ENCODE peak calls at places on chromosome 18, in six cellular contexts. D is stimulated activated CD4-positive, alpha-beta T cell treated with anti-CD3 and anti-CD28 coated beads, Interleukin-4, amount 100 ng/mL, for 48 hours; O is ascending aorta; N is stimulated activated CD8-positive, alpha-beta memory T cell treated with anti-CD3 and anti-CD28 coated beads, Interleukin-15, amount 100 ng/mL, for 4 hours; Z is astrocyte; J is psoas muscle. E is an unnamed sample.

GRCh38 chr18:7066965-7067555 is 50.5 kb downstream of the LAMA1 start:
- DNase-seq in O (no peak), Z (no peak), J (no peak), N (no peak), D (no peak), E (no peak)

GRCh38 chr18:37408676-37409305 is 156.8 kb downstream of the CELF4 start:
- DNase-seq in Z (no peak), N (no peak), O (no peak), J (no peak), D (no peak), E (no peak)

GRCh38 chr18:57931038-57931437 is 113.0 kb upstream of the NEDD4L start:
- DNase-seq in O (no peak), Z (no peak), J (no peak), N (no peak), D (no peak), E (no peak)

GRCh38 chr18:72672364-72673151 is 128.4 kb upstream of the CBLN2 start:
- DNase-seq in Z (peak), D (no peak), N (no peak), J (no peak), O (no peak), E (no peak)

GRCh38 chr18:36392163-36392887 is 94.8 kb downstream of the FHOD3 start:
- DNase-seq in N (no peak), Z (peak), O (peak), J (no peak), D (no peak), E (no peak)

GRCh38 chr18:53984021-53984420 is 240.4 kb downstream of the MBD2 start:
- DNase-seq in D (no peak), J (no peak), O (no peak), N (no peak), Z (no peak), E (no peak)

GRCh38 chr18:10057808-10058791 is 144.3 kb downstream of the VAPA start:
- DNase-seq in D (no peak), Z (peak), O (no peak), N (no peak), J (no peak), E (no peak)

GRCh38 chr18:12679183-12679786 is 21.4 kb upstream of the SPIRE1 start:
- DNase-seq in N (no peak), Z (no peak), D (no peak), O (peak), J (peak), E (no peak)

GRCh38 chr18:79393626-79394401 is 1.9 kb upstream of the NFATC1 start:
- DNase-seq in Z (peak), N (no peak), J (peak), O (peak), D (no peak), E (peak)

GRCh38 chr18:48868468-48869466 is 82.0 kb downstream of the SMAD7 start:
- DNase-seq in O (no peak), D (peak), N (peak), Z (no peak), J (no peak), E (peak)

GRCh38 chr18:43081396-43081795 is 34.1 kb downstream of the RIT2 start:
- DNase-seq in J (no peak), D (no peak), N (no peak), O (no peak), Z (no peak), E (no peak)

GRCh38 chr18:644395-645004 is 13.0 kb upstream of the TYMS start:
- DNase-seq in O (no peak), J (no peak), D (no peak), Z (no peak), N (no peak), E (no peak)

GRCh38 chr18:59565957-59566356 is 131.3 kb downstream of the CCBE1 start:
- DNase-seq in D (no peak), Z (no peak), J (no peak), O (no peak), N (no peak), E (no peak)

GRCh38 chr18:80246656-80247402 is 485 bp downstream of the PARD6G start:
- DNase-seq in O (no peak), D (no peak), J (peak), N (no peak), Z (no peak), E (peak)

GRCh38 chr18:49548266-49548665 is 13.6 kb upstream of the LIPG start:
- DNase-seq in D (no peak), Z (peak), N (no peak), J (no peak), O (peak), E (no peak)

GRCh38 chr18:75132931-75133525 is 75.9 kb downstream of the PTGR3 start:
- DNase-seq in N (no peak), Z (no peak), O (no peak), J (no peak), D (no peak), E (no peak)

GRCh38 chr18:12973562-12974213 is 17.5 kb upstream of the CEP192 start:
- DNase-seq in J (no peak), Z (no peak), N (no peak), D (no peak), O (no peak), E (no peak)

GRCh38 chr18:45127395-45127794 is 446.7 kb downstream of the SETBP1 start:
- DNase-seq in Z (no peak), D (no peak), O (no peak), N (no peak), J (no peak), E (no peak)

GRCh38 chr18:35733419-35733818 is 151.9 kb downstream of the GALNT1 start:
- DNase-seq in J (no peak), Z (no peak), N (no peak), D (no peak), O (no peak), E (no peak)

GRCh38 chr18:32358075-32358474 is 112.6 kb downstream of the GAREM1 start:
- DNase-seq in J (no peak), O (no peak), Z (no peak), N (no peak), D (no peak), E (no peak)

GRCh38 chr18:49944681-49945080 is 131.3 kb upstream of the ACAA2 start:
- DNase-seq in J (no peak), Z (peak), O (no peak), N (no peak), D (no peak), E (no peak)

E was measured in activated naive CD4-positive, alpha-beta T cell treated with Interleukin-2 at 50 U/mL for 16 hours.